ENCODE peak calls at places on chromosomes 13 and 19, in eight cellular contexts. M, R, O, K, P, E, V and L are unnamed samples.
A peak's percentile ranks its signal among the peaks of the same experiment; 100 is the strongest.

GRCh38 chr13:96617528-96617927 is 376.7 kb downstream of the OXGR1 start:
- DNase-seq in P (no peak), R (no peak), M (no peak), O (no peak), E (no peak), K (no peak), V (no peak), L (no peak)

GRCh38 chr13:113116871-113117271 is 5.7 kb upstream of the F10 start:
- DNase-seq in O (no peak), E (no peak), R (no peak), P (peak; percentile 9), M (peak; percentile 30), K (no peak), V (no peak), L (peak; percentile 57)

GRCh38 chr13:79775830-79776229 is 294.9 kb downstream of the NDFIP2 start:
- DNase-seq in M (no peak), O (peak; percentile 7), R (peak; percentile 87), K (no peak), V (no peak), P (peak; percentile 29), E (peak; percentile 47), L (no peak)

GRCh38 chr13:32859893-32860292 is 156.3 kb upstream of the KL start:
- DNase-seq in O (no peak), V (no peak), P (no peak), E (no peak), K (no peak), R (no peak), M (no peak), L (no peak)

GRCh38 chr13:57045816-57046691 is 94.7 kb upstream of the PRR20A start:
- DNase-seq in E (no peak), R (no peak), P (no peak), O (no peak), V (no peak), K (no peak), M (no peak), L (no peak)

GRCh38 chr13:49472186-49472585 is 23.6 kb upstream of the PHF11 start:
- DNase-seq in O (no peak), R (peak; percentile 15), V (no peak), E (no peak), M (no peak), K (no peak), P (no peak), L (no peak)

GRCh38 chr19:51830263-51830662 is 35.3 kb downstream of the FPR3 start:
- DNase-seq in M (no peak), R (no peak), P (no peak), E (no peak), V (no peak), K (no peak), O (no peak), L (no peak)

GRCh38 chr19:44602071-44602470 is 11.3 kb upstream of the IGSF23 start:
- DNase-seq in K (no peak), O (no peak), P (peak; percentile 78), V (no peak), R (no peak), E (peak; percentile 52), M (no peak), L (peak; percentile 21)

GRCh38 chr13:30802953-30803478 is 67.7 kb downstream of the ALOX5AP start:
- DNase-seq in K (peak; percentile 88), V (peak; percentile 77), M (peak; percentile 93), R (peak; percentile 70), E (peak; percentile 83), O (peak; percentile 60), P (peak; percentile 86), L (peak; percentile 83)

GRCh38 chr13:111132948-111133347 is 17.8 kb downstream of the ARHGEF7 start:
- DNase-seq in K (no peak), R (no peak), V (no peak), O (no peak), P (no peak), M (no peak), E (no peak), L (no peak)

GRCh38 chr13:110365876-110366275 is 58.8 kb downstream of the COL4A2 start:
- DNase-seq in V (no peak), O (no peak), E (no peak), K (no peak), M (no peak), R (no peak), P (no peak), L (no peak)

GRCh38 chr13:34867590-34867989 is 74.5 kb upstream of the NBEA start:
- DNase-seq in K (no peak), M (no peak), V (no peak), R (peak; percentile 8), E (no peak), P (no peak), O (no peak), L (no peak)

GRCh38 chr13:26344980-26345379 is 91.1 kb downstream of the CDK8 start:
- DNase-seq in V (no peak), E (no peak), R (peak; percentile 47), P (no peak), O (no peak), M (no peak), K (no peak), L (no peak)

GRCh38 chr19:10295305-10295846 is 5.6 kb downstream of the ICAM5 start:
- DNase-seq in O (no peak), K (no peak), P (peak; percentile 51), R (no peak), M (no peak), E (no peak), V (no peak), L (no peak)
- TF ChIP-seq CTCF in O (no peak), K (no peak), P (no peak), R (no peak), M (no peak), E (no peak), V (no peak), L (no peak)

GRCh38 chr19:1270168-1270853 is 1.2 kb downstream of the CIRBP start:
- DNase-seq in R (no peak), O (no peak), M (no peak), K (no peak), E (peak; percentile 60), P (no peak), V (no peak), L (no peak)

GRCh38 chr19:1272423-1273262 is 2.7 kb upstream of the FAM174C start:
- DNase-seq in P (no peak), O (no peak), M (no peak), R (no peak), K (no peak), E (no peak), V (no peak), L (no peak)

GRCh38 chr19:1270854-1271527 is 1.9 kb downstream of the CIRBP start:
- DNase-seq in R (no peak), P (no peak), K (peak; percentile 53), M (no peak), V (no peak), O (no peak), E (peak; percentile 45), L (peak; percentile 91)

GRCh38 chr19:1273263-1274041 is 1.9 kb upstream of the FAM174C start:
- DNase-seq in V (no peak), M (no peak), E (no peak), R (no peak), O (no peak), K (peak; percentile 49), P (no peak), L (no peak)

GRCh38 chr19:1271528-1272422 is 2.6 kb downstream of the CIRBP start:
- DNase-seq in O (no peak), R (no peak), V (no peak), M (no peak), P (no peak), K (peak; percentile 49), E (no peak), L (peak; percentile 89)
- TF ChIP-seq POLR2A in O (no peak), R (no peak), V (no peak), M (no peak), P (no peak), K (no peak), E (no peak), L (no peak)

DNA sequence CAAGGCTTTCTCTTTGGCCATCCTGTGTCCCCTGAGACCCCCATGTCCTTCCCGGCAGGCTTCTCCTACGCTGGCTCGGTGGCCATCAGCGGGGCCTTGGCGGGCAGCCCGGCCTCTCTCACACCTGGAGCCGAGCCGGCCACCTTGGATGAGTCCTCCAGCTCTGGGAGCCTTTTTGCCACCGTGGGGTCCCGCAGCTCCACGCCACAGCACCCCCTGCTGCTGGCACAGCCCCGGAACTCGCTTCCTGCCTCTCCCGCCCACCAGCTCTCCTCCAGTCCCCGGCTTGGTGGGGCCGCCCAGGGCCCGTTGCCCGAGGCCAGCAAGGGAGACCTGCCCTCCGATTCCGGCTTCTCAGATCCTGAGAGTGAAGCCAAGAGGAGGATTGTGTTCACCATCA is 14.2 kb downstream of the PLEKHJ1 start:
- DNase-seq in O (no peak), E (no peak), P (no peak), M (no peak), K (no peak), R (no peak), V (no peak), L (no peak)
- TF ChIP-seq CTCF in O (peak; percentile 23), E (peak; percentile 5), P (no peak), M (no peak), K (no peak), R (peak; percentile 28), V (peak; percentile 24), L (no peak)

DNA sequence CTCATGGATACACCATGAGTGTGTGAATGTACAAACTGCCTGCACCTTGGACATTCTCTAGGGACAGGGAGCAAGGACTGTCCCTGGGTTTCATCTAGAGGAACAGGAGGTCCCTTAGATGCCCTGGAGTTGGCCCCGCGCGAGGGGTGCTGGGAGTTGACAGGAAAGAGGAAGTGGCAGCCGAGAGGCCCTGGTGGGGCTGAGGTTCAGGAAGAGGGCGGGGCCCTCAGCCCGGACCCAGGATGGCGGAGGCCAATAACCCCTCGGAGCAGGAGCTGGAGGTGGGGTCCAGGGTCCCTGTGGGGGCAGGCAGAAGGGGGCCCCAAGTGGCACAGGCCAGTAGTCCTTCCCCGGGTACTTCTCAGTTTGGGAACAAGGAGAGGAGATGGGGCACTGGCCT is 6.9 kb downstream of the PKN1 start:
- DNase-seq in P (peak; percentile 72), V (peak; percentile 33), M (no peak), K (no peak), O (no peak), R (no peak), E (peak; percentile 39), L (peak; percentile 93)
- TF ChIP-seq POLR2A in P (no peak), V (no peak), M (no peak), K (no peak), O (no peak), R (no peak), E (no peak), L (no peak)

GRCh38 chr13:98766716-98767115 is 14.2 kb upstream of the SLC15A1 start:
- DNase-seq in R (peak; percentile 5), O (no peak), E (no peak), M (no peak), K (no peak), V (no peak), P (no peak), L (no peak)

GRCh38 chr13:98771838-98772611 is 19.6 kb upstream of the SLC15A1 start:
- DNase-seq in M (no peak), E (peak; percentile 45), O (no peak), R (no peak), V (no peak), K (no peak), P (peak; percentile 32), L (no peak)

GRCh38 chr13:98768522-98768921 is 16.1 kb upstream of the SLC15A1 start:
- DNase-seq in R (no peak), V (no peak), K (no peak), O (no peak), P (no peak), M (no peak), E (no peak), L (no peak)

GRCh38 chr13:98773053-98773452 is 20.6 kb upstream of the SLC15A1 start:
- DNase-seq in V (no peak), R (no peak), P (no peak), O (no peak), M (no peak), K (no peak), E (no peak), L (no peak)

GRCh38 chr13:98769736-98770135 is 17.3 kb upstream of the SLC15A1 start:
- DNase-seq in V (no peak), E (no peak), P (no peak), O (no peak), K (no peak), M (no peak), R (no peak), L (no peak)
- TF ChIP-seq CTCF in V (no peak), E (no peak), P (no peak), O (no peak), K (no peak), M (no peak), R (no peak), L (no peak)